ENCODE peak calls at places on chromosomes 5 and 9, in five cellular contexts. E is mesendoderm, U is SHP77, S is HCT116, X is lower lobe of right lung. O is an unnamed sample.

GRCh38 chr5:36570696-36571095 is 35.7 kb upstream of the SLC1A3 start:
- DNase-seq in E (no peak), U (no peak), S (no peak), X (no peak), O (no peak)

GRCh38 chr9:75850459-75851200 is 39.8 kb upstream of the PCSK5 start:
- DNase-seq in E (no peak), U (no peak), S (no peak), X (no peak), O (no peak)

GRCh38 chr9:89675403-89675771 is 70.6 kb downstream of the GADD45G start:
- DNase-seq in E (no peak), U (peak; percentile 55), S (no peak), X (no peak), O (no peak)

GRCh38 chr9:76560481-76560891 is 101.5 kb downstream of the GCNT1 start:
- DNase-seq in E (no peak), U (no peak), S (no peak), X (no peak), O (peak; percentile 93)

GRCh38 chr5:132267931-132268501 is 10.5 kb downstream of the PDLIM4 start:
- DNase-seq in E (no peak), U (no peak), S (no peak), X (no peak), O (peak; percentile 79)

GRCh38 chr5:106962464-106963230 is 708.1 kb downstream of the EFNA5 start:
- DNase-seq in E (peak; percentile 54), U (no peak), S (no peak), X (no peak), O (no peak)

GRCh38 chr5:121987052-121987684 is 25.4 kb downstream of the SRFBP1 start:
- DNase-seq in E (no peak), U (no peak), S (no peak), X (no peak), O (no peak)

GRCh38 chr5:161547573-161548471 is 1.3 kb upstream of the GABRB2 start:
- DNase-seq in E (peak; percentile 45), U (peak; percentile 12), S (no peak), X (no peak), O (no peak)

GRCh38 chr9:98045234-98046160 is 11.0 kb upstream of the NANS start:
- DNase-seq in E (no peak), U (peak; percentile 75), S (peak; percentile 87), X (no peak), O (no peak)

GRCh38 chr9:35110327-35110758 is 5.3 kb downstream of the ATOSB start:
- DNase-seq in E (no peak), U (no peak), S (no peak), X (no peak), O (no peak)

GRCh38 chr5:154194348-154195329 is 4.1 kb downstream of the GALNT10 start:
- DNase-seq in E (peak; percentile 89), U (no peak), S (no peak), X (no peak), O (no peak)

GRCh38 chr5:180830253-180831138 is 27.9 kb upstream of the MGAT1 start:
- DNase-seq in E (peak; percentile 68), U (no peak), S (no peak), X (peak; percentile 87), O (peak; percentile 8)

GRCh38 chr5:67003906-67004729 is 192.5 kb downstream of the CD180 start:
- DNase-seq in E (peak; percentile 98), U (peak; percentile 70), S (peak; percentile 53), X (peak; percentile 81), O (peak; percentile 8)

GRCh38 chr9:6121707-6122106 is 93.9 kb upstream of the IL33 start:
- DNase-seq in E (peak; percentile 7), U (no peak), S (no peak), X (no peak), O (no peak)

O was measured in COLO829.